ENCODE peak calls at places on chromosomes 6 and 20, in seven cellular contexts. H, J, N, M, D, P and R are unnamed samples.

GRCh38 chr20:50012282-50013263 is 29.8 kb downstream of the SNAI1 start:
- DNase-seq in H (no peak), M (no peak), N (no peak), D (peak), J (peak), P (peak), R (peak)

GRCh38 chr6:54191460-54191859 is 80.2 kb downstream of the MLIP start:
- DNase-seq in M (no peak), J (peak), D (no peak), N (peak), P (no peak), H (peak), R (no peak)

GRCh38 chr6:125945378-125946141 is 11.0 kb upstream of the HINT3 start:
- DNase-seq in M (peak), J (no peak), P (no peak), N (peak), D (no peak), H (peak), R (no peak)

GRCh38 chr20:48308882-48309281 is 518.9 kb downstream of the PREX1 start:
- DNase-seq in M (no peak), H (no peak), P (no peak), N (no peak), D (peak), J (no peak), R (no peak)

GRCh38 chr6:133710826-133711225 is 178.1 kb upstream of the TCF21 start:
- DNase-seq in D (no peak), P (no peak), H (no peak), M (no peak), J (no peak), N (peak), R (no peak)

GRCh38 chr20:1809121-1809520 is 86.1 kb upstream of the SIRPA start:
- DNase-seq in J (no peak), H (peak), D (no peak), P (no peak), N (peak), M (peak), R (no peak)

GRCh38 chr6:31651602-31652191 is 764 bp downstream of the BAG6 start:
- DNase-seq in N (peak), D (peak), H (peak), P (peak), J (peak), M (peak), R (no peak)

GRCh38 chr6:23841116-23841515 is 284.9 kb upstream of the NRSN1 start:
- DNase-seq in D (no peak), P (no peak), J (no peak), N (no peak), H (no peak), M (no peak), R (no peak)

GRCh38 chr6:107618672-107619071 is 128.8 kb downstream of the SOBP start:
- DNase-seq in D (peak), P (peak), N (no peak), H (no peak), J (no peak), M (peak), R (no peak)

GRCh38 chr6:161761966-161762365 is 488.1 kb upstream of the AGPAT4 start:
- DNase-seq in D (no peak), J (no peak), P (no peak), H (peak), M (no peak), N (no peak), R (no peak)

GRCh38 chr6:18262812-18263560 is 1.3 kb downstream of the DEK start:
- DNase-seq in J (no peak), M (peak), N (peak), D (no peak), P (peak), H (no peak), R (no peak)

GRCh38 chr6:166729658-166730057 is 102.6 kb upstream of the RPS6KA2 start:
- DNase-seq in P (no peak), D (no peak), H (no peak), M (no peak), J (no peak), N (no peak), R (no peak)

GRCh38 chr6:70059047-70059719 is 192.8 kb downstream of the COL19A1 start:
- DNase-seq in D (no peak), J (no peak), H (no peak), P (no peak), N (no peak), M (no peak), R (no peak)

DNA sequence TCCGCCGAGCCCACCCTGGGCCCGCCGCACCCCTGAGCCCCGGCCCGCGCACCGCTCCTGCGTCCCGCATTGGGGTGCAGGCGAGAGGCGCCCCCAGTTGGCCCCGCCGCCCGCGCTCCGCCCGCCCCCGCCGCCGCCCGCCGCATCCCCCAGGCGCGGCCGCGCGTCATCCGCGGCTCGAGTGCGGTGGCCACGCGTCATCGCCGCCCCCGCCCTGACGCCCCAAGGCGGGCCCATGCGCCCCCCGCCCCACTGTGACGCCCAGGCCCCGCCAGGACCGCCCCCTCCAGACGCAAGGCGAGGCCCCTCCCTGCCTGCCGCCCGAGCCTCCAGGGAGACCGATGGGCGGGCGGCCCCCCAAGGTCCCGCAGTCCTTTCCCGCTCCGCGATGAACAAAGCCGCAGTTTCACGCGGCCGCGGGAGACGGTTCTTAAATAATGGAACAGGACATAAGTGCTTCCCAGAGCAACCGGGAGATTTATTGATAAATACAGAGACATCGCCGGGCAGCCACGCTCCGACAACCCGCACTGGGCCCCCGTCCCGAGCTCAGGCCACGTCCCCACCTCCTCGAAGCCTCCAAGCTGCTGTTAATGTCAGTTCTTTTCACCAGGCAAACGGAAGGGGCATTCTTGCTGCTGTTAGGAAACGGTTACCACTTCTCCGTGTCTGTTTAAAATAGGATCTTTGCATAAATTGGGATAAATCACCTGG is at the start of gene ANKRD60:
- DNase-seq in H (peak), J (no peak), D (peak), M (no peak), P (peak), N (no peak), R (peak)
- TF ChIP-seq CTCF in H (no peak), J (no peak), D (no peak), M (no peak), P (no peak), N (no peak), R (no peak)

GRCh38 chr20:45833030-45833882 is at the start of gene SNX21:
- DNase-seq in D (peak), N (peak), M (peak), P (peak), H (peak), J (peak), R (peak)

GRCh38 chr20:45834797-45835161 is 1.2 kb downstream of the SNX21 start:
- DNase-seq in H (no peak), D (no peak), M (no peak), P (no peak), N (no peak), J (no peak), R (no peak)

GRCh38 chr20:45833883-45834796 is 541 bp downstream of the SNX21 start:
- DNase-seq in N (peak), J (no peak), M (peak), P (peak), H (peak), D (peak), R (peak)

GRCh38 chr20:45836841-45837240 is 3.2 kb downstream of the SNX21 start:
- DNase-seq in P (no peak), D (no peak), J (no peak), M (no peak), N (no peak), H (no peak), R (no peak)

DNA sequence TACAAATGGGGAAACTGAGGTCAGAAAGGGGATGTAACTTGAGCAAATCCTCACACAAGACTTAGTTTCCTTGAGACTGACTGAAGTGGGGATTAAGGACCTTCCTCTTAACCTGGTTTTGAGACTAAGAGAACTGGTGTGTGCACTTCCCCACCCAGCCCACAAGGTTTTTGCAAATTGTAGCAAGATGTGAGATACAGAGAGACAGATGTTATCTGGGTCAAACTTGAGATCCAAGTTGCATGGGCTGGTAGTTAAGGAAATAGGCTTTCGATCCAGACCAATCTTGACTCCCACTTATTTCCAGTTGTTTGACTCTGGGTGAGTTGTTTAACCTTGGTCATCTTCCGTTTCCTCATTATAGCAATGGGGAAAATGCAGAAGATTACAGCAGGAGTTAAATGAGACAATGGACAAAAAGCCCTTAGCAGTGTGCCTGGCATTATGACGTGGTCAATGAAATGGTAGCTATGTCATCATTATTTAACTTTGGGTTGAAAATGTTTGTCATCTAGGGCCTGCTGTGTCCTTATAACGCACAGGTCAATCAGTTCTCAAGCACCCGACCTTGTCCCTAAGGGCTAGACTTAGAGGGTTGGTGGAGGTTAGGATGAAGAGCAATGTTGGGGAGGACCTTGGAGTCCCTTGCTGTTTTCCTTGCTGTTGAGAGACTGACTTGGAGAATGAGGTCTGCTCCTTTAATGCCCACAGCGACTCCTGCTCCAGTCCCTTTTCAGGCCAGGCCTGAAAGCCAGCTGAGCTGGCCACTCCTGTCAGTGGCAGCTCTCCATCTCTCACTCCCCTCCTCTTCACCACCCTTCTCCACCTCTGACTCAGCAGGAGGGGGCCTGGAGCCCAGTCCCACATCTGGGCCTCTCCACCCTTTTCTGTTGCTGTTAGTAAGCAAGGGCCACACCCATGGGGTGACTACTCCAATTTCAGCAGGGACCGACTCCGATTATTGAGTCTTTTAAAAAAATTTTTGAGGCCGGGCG is 1.9 kb downstream of the SNX21 start:
- DNase-seq in P (no peak), H (peak), M (no peak), J (peak), N (peak), D (no peak), R (no peak)
- TF ChIP-seq CTCF in P (no peak), H (no peak), M (no peak), J (no peak), N (no peak), D (no peak), R (no peak)

GRCh38 chr6:112296122-112296521 is 41.8 kb upstream of the LAMA4 start:
- DNase-seq in H (peak), J (no peak), N (peak), D (peak), M (peak), P (no peak), R (peak)
- TF ChIP-seq CTCF in H (peak), J (no peak), N (peak), D (peak), M (peak), P (peak), R (no peak)

GRCh38 chr6:41442800-41443501 is 103.2 kb upstream of the FOXP4 start:
- DNase-seq in P (no peak), H (peak), M (no peak), J (no peak), D (peak), N (no peak), R (peak)
- TF ChIP-seq CTCF in P (peak), H (no peak), M (no peak), J (no peak), D (peak), N (peak), R (peak)

GRCh38 chr6:159608961-159609673 is 83.9 kb downstream of the SOD2 start:
- DNase-seq in P (peak), D (peak), N (peak), M (no peak), H (peak), J (peak), R (peak)
- TF ChIP-seq CTCF in P (peak), D (peak), N (peak), M (peak), H (peak), J (peak), R (peak)